ENCODE peak calls at places on chromosomes 13 and 19, in four cellular contexts. Z, K, H and F are unnamed samples.

GRCh38 chr19:40778865-40779284 is 828 bp downstream of the RAB4B start:
- DNase-seq in K (peak), Z (no peak), H (no peak), F (no peak)

GRCh38 chr19:16326401-16327130 is 1.9 kb downstream of the KLF2 start:
- DNase-seq in K (no peak), H (no peak), Z (no peak), F (no peak)

GRCh38 chr19:20612711-20613316 is 47.2 kb upstream of the ZNF737 start:
- DNase-seq in H (no peak), K (no peak), Z (no peak), F (peak)

GRCh38 chr19:18208098-18208951 is 4.5 kb upstream of the RAB3A start:
- DNase-seq in H (no peak), K (no peak), Z (peak), F (peak)

GRCh38 chr13:91647361-91647970 is 249.0 kb downstream of the GPC5 start:
- DNase-seq in H (no peak), K (peak), Z (peak), F (no peak)

GRCh38 chr13:42378383-42378780 is 106.4 kb downstream of the AKAP11 start:
- DNase-seq in H (no peak), K (no peak), Z (no peak), F (no peak)

GRCh38 chr19:45216677-45217076 is 28.5 kb downstream of the EXOC3L2 start:
- DNase-seq in Z (no peak), K (no peak), H (no peak), F (no peak)

GRCh38 chr19:54792814-54793213 is 10.6 kb upstream of the KIR2DL4 start:
- DNase-seq in Z (no peak), H (no peak), K (no peak), F (no peak)

GRCh38 chr19:41930926-41931592 is 2.8 kb upstream of the ERFL start:
- DNase-seq in K (no peak), Z (no peak), H (no peak), F (no peak)

GRCh38 chr13:66225071-66225470 is 1005.1 kb downstream of the PCDH9 start:
- DNase-seq in H (no peak), Z (no peak), K (no peak), F (no peak)

GRCh38 chr19:7657047-7657779 is 11.6 kb upstream of the RETN start:
- DNase-seq in Z (no peak), H (no peak), K (no peak), F (no peak)

GRCh38 chr13:79990048-79990447 is 350.9 kb downstream of the SPRY2 start:
- DNase-seq in K (no peak), H (no peak), Z (no peak), F (no peak)

GRCh38 chr13:25977216-25977615 is 74.6 kb downstream of the SHISA2 start:
- DNase-seq in H (no peak), Z (no peak), K (no peak), F (no peak)

GRCh38 chr13:55783841-55784240 is 1356.9 kb upstream of the PRR20A start:
- DNase-seq in Z (no peak), H (no peak), K (no peak), F (no peak)

GRCh38 chr19:2554856-2555255 is 78.9 kb downstream of the GADD45B start:
- DNase-seq in H (peak), Z (no peak), K (peak), F (no peak)

GRCh38 chr13:48726711-48727110 is 73.0 kb downstream of the CYSLTR2 start:
- DNase-seq in H (no peak), K (no peak), Z (no peak), F (no peak)

GRCh38 chr13:92379371-92379770 is 847.2 kb upstream of the GPC6 start:
- DNase-seq in H (no peak), K (no peak), Z (no peak), F (peak)

GRCh38 chr13:99153219-99153618 is 47.4 kb upstream of the UBAC2 start:
- DNase-seq in H (no peak), K (no peak), Z (no peak), F (no peak)

GRCh38 chr13:30224732-30225131 is 82.6 kb downstream of the KATNAL1 start:
- DNase-seq in K (no peak), H (peak), Z (no peak), F (no peak)

GRCh38 chr13:98216711-98217110 is 39.6 kb upstream of the RNF113B start:
- DNase-seq in Z (no peak), H (no peak), K (no peak), F (no peak)

GRCh38 chr13:113491418-113491883 is 940 bp upstream of the DCUN1D2 start:
- DNase-seq in H (no peak), K (no peak), Z (peak), F (no peak)

DNA sequence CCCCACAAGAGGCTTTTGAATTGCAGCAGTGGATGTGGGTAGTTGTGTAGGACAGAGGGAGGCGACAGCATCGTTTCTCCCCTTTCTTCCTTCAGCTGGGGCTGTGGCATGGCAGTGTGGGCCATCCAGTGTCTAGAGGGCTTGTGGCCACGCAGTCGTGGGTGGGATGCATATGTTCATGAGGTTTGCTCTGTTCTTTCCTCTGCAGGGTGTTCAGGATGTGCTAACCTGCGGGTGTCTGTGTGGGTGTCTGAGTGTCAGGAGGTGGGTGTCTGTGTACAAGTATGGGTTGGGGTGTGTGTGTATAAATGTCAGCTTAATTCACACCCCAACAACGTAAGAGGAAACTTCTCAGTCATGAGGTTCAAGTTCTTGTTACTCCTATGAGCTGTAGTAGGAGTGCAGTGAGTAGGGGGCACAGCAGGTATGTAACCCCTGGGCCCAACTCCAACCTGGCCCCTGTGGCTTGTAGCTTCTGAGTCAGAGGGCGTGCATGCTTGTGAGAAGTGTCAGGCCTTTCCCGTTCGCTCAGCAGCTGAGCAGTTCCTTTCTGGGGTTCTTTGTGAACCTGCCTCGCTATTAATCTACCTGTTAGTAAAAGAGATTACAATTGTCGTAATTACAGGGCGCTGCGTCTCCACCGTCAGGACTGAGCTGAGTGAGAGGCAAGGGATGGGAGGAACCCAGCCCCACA is 49.0 kb downstream of the NFIX start:
- DNase-seq in Z (no peak), K (no peak), H (no peak), F (no peak)
- TF ChIP-seq JUND in Z (no peak), K (no peak), H (no peak), F (no peak)

GRCh38 chr19:46303345-46303701 is 6.5 kb downstream of the HIF3A start:
- DNase-seq in Z (no peak), H (no peak), K (no peak), F (no peak)
- TF ChIP-seq JUND in Z (no peak), H (no peak), K (no peak), F (no peak)

DNA sequence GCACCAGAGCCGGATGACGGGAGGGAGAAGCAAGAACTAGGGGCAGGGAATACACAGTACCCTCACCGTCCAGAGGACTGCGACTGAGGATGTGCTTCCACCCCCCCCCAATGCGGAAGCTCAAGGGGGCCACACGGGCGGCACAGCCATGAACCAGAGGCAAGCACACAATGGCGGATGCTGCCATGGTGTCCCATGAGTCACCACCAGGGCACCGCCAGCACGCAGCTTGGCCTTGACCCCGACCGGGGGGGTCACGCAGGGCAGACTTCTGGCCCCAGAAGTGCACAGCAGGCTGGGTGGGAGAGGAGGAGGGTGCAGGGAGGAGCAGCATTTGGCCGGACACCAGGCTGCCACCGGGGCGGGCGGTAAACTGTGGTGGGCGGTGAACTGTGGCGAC is 83.5 kb upstream of the ZNF254 start:
- DNase-seq in Z (no peak), K (no peak), H (no peak), F (no peak)
- TF ChIP-seq JUND in Z (no peak), K (no peak), H (no peak), F (no peak)

DNA sequence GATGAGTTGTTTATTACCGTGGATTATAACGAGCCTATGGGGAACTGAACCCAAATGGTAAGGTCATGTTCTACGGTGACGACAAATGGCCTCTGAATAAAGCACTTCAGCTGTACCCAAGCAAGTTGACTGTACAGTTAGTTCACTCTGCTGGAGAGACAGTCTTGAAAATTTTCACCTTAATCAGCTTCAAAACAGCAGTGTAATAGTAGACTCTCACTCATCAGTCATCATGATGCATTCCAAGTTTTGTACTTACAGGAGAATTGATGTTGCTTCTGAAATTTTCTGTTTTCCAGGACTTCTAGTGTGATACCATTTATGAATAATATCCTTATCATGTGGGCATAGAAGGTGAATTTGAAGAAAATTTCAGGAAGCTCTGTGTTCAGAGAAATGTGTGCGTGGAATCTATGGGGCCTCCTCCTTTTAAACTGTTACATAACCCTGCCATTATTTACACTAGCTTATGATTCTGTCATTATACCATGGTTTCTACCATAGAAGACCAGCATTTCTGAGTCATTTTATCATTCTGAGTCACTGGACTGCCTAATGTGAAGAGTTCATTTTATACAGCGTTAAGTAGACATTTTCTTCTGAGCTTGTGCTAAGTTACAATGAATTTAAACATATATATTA is 96.9 kb downstream of the WDFY2 start:
- DNase-seq in K (no peak), H (no peak), Z (no peak), F (no peak)
- TF ChIP-seq JUND in K (no peak), H (no peak), Z (peak), F (no peak)